ENCODE peak calls at places on chromosomes 3 and 15, in six cellular contexts. One of them, this sample, is unnamed.

GRCh38 chr3:113117511-113118302 is 93.7 kb upstream of the BOC start:
- DNase-seq in fibroblast of pulmonary artery: peak; percentile 93
- DNase-seq in amygdala: no peak
- DNase-seq in EH: peak; percentile 87
- DNase-seq in HTR-8/SVneo: peak; percentile 23
- DNase-seq in NCI-H2081: no peak
- DNase-seq in this sample: no peak

GRCh38 chr3:138646008-138646407 is 37.4 kb downstream of the FAIM start:
- DNase-seq in amygdala: no peak
- DNase-seq in EH: no peak
- DNase-seq in fibroblast of pulmonary artery: no peak
- DNase-seq in HTR-8/SVneo: no peak
- DNase-seq in NCI-H2081: no peak
- DNase-seq in this sample: no peak

GRCh38 chr3:188244395-188244861 is 90.5 kb downstream of the LPP start:
- DNase-seq in HTR-8/SVneo: no peak
- DNase-seq in amygdala: no peak
- DNase-seq in NCI-H2081: no peak
- DNase-seq in EH: peak; percentile 91
- DNase-seq in fibroblast of pulmonary artery: no peak
- DNase-seq in this sample: no peak

GRCh38 chr15:89820651-89821611 is 6.3 kb upstream of the ANPEP start:
- DNase-seq in EH: peak; percentile 93
- DNase-seq in HTR-8/SVneo: no peak
- DNase-seq in amygdala: no peak
- DNase-seq in NCI-H2081: no peak
- DNase-seq in fibroblast of pulmonary artery: peak; percentile 63
- DNase-seq in this sample: no peak

GRCh38 chr3:134381836-134382442 is 7.7 kb upstream of the AMOTL2 start:
- DNase-seq in fibroblast of pulmonary artery: no peak
- DNase-seq in EH: no peak
- DNase-seq in HTR-8/SVneo: no peak
- DNase-seq in NCI-H2081: no peak
- DNase-seq in amygdala: no peak
- DNase-seq in this sample: no peak

GRCh38 chr15:40995656-40996055 is 42.4 kb downstream of the CHAC1 start:
- DNase-seq in fibroblast of pulmonary artery: no peak
- DNase-seq in amygdala: no peak
- DNase-seq in NCI-H2081: no peak
- DNase-seq in EH: no peak
- DNase-seq in HTR-8/SVneo: no peak
- DNase-seq in this sample: no peak

GRCh38 chr3:40009991-40010390 is 200.6 kb downstream of the MYRIP start:
- DNase-seq in NCI-H2081: no peak
- DNase-seq in fibroblast of pulmonary artery: no peak
- DNase-seq in HTR-8/SVneo: no peak
- DNase-seq in EH: no peak
- DNase-seq in amygdala: no peak
- DNase-seq in this sample: no peak

GRCh38 chr3:64902991-64903390 is 215.2 kb upstream of the ADAMTS9 start:
- DNase-seq in amygdala: no peak
- DNase-seq in fibroblast of pulmonary artery: peak; percentile 46
- DNase-seq in EH: no peak
- DNase-seq in HTR-8/SVneo: no peak
- DNase-seq in NCI-H2081: no peak
- DNase-seq in this sample: no peak

GRCh38 chr15:58536414-58536813 is 104.6 kb downstream of the LIPC start:
- DNase-seq in HTR-8/SVneo: no peak
- DNase-seq in fibroblast of pulmonary artery: no peak
- DNase-seq in NCI-H2081: no peak
- DNase-seq in EH: no peak
- DNase-seq in amygdala: no peak
- DNase-seq in this sample: no peak

GRCh38 chr3:150223568-150223967 is 184.5 kb upstream of the TSC22D2 start:
- DNase-seq in amygdala: no peak
- DNase-seq in fibroblast of pulmonary artery: no peak
- DNase-seq in EH: no peak
- DNase-seq in HTR-8/SVneo: no peak
- DNase-seq in NCI-H2081: no peak
- DNase-seq in this sample: no peak

GRCh38 chr3:16113704-16114103 is 60.8 kb upstream of the GALNT15 start:
- DNase-seq in EH: peak; percentile 86
- DNase-seq in HTR-8/SVneo: no peak
- DNase-seq in NCI-H2081: no peak
- DNase-seq in amygdala: no peak
- DNase-seq in fibroblast of pulmonary artery: peak; percentile 53
- DNase-seq in this sample: no peak

This sample was measured in frontal cortex.